ENCODE peak calls at places on chromosomes 16 and 17, in eight cellular contexts. N is GOT3; I is activated CD8-positive, alpha-beta T cell treated with anti-CD3 and anti-CD28 coated beads for 36 hours; S is skeletal muscle cell; T is MM.1S; F is cardiac muscle cell; M is HT-29; U is tibial nerve. K is an unnamed sample.

GRCh38 chr17:75832164-75832651 is 12.0 kb downstream of the UNC13D start:
- DNase-seq in F (no peak), U (peak; percentile 23), T (no peak), I (peak; percentile 85), N (no peak), S (no peak), M (no peak), K (no peak)

GRCh38 chr17:6425407-6425806 is 9.5 kb downstream of the AIPL1 start:
- DNase-seq in T (no peak), I (no peak), F (no peak), N (no peak), M (no peak), S (no peak), U (no peak), K (no peak)

GRCh38 chr16:22814330-22815105 is 556 bp downstream of the HS3ST2 start:
- DNase-seq in T (no peak), M (no peak), U (no peak), S (no peak), N (no peak), I (no peak), F (no peak), K (no peak)

GRCh38 chr17:56737741-56738161 is 96.0 kb downstream of the C17orf67 start:
- DNase-seq in T (no peak), U (no peak), S (peak; percentile 35), I (no peak), F (peak; percentile 45), N (no peak), M (no peak), K (no peak)

GRCh38 chr16:814974-815373 is 14.4 kb upstream of the GNG13 start:
- DNase-seq in T (no peak), M (no peak), I (no peak), S (peak; percentile 30), N (no peak), U (no peak), F (no peak), K (no peak)

GRCh38 chr17:78128616-78129384 is at the start of gene TMC6:
- DNase-seq in S (no peak), T (peak; percentile 91), I (peak; percentile 90), M (peak; percentile 90), N (no peak), U (no peak), F (no peak), K (peak; percentile 32)

GRCh38 chr16:83187404-83187803 is 560.6 kb downstream of the CDH13 start:
- DNase-seq in M (no peak), F (no peak), T (no peak), I (peak; percentile 40), U (no peak), N (no peak), S (peak; percentile 23), K (no peak)

GRCh38 chr17:79752175-79752574 is 21.4 kb downstream of the ENPP7 start:
- DNase-seq in F (no peak), S (no peak), U (no peak), T (no peak), I (peak; percentile 65), M (no peak), N (no peak), K (no peak)

GRCh38 chr17:1076299-1076981 is 79.5 kb downstream of the TIMM22 start:
- DNase-seq in M (no peak), U (no peak), S (no peak), F (peak; percentile 28), I (no peak), N (no peak), T (peak; percentile 91), K (no peak)

GRCh38 chr17:39640493-39641118 is 3.7 kb downstream of the STARD3 start:
- DNase-seq in F (no peak), I (peak; percentile 30), T (no peak), N (no peak), S (no peak), M (no peak), U (no peak), K (no peak)

GRCh38 chr16:66543541-66543940 is 6.4 kb downstream of the TK2 start:
- DNase-seq in T (no peak), S (no peak), U (no peak), N (no peak), I (no peak), M (no peak), F (no peak), K (no peak)

GRCh38 chr17:32161506-32162365 is 19.4 kb downstream of the RHOT1 start:
- DNase-seq in T (no peak), U (no peak), F (no peak), S (peak; percentile 54), I (no peak), N (no peak), M (peak; percentile 68), K (no peak)

GRCh38 chr16:85148959-85149358 is 36.7 kb upstream of the CIBAR2 start:
- DNase-seq in I (no peak), M (no peak), N (no peak), T (no peak), S (no peak), F (no peak), U (no peak), K (no peak)

GRCh38 chr17:50758989-50759544 is 8.3 kb downstream of the ANKRD40CL start:
- DNase-seq in F (peak; percentile 82), S (no peak), T (no peak), N (no peak), U (no peak), I (no peak), M (no peak), K (no peak)

GRCh38 chr16:3717235-3718018 is at the start of gene TRAP1:
- DNase-seq in S (peak; percentile 32), F (peak; percentile 92), M (peak; percentile 77), N (peak; percentile 62), U (peak; percentile 83), I (peak; percentile 91), T (peak; percentile 82), K (peak; percentile 80)

GRCh38 chr17:50608700-50609375 is 25.8 kb upstream of the ABCC3 start:
- DNase-seq in U (no peak), S (no peak), T (no peak), M (no peak), N (no peak), F (no peak), I (no peak), K (no peak)

GRCh38 chr16:79628501-79628975 is 28.0 kb upstream of the MAF start:
- DNase-seq in U (no peak), F (no peak), I (peak; percentile 87), T (peak; percentile 92), S (peak; percentile 25), M (no peak), N (no peak), K (no peak)

GRCh38 chr16:87677830-87678229 is 75.5 kb downstream of the JPH3 start:
- DNase-seq in F (no peak), T (no peak), M (no peak), S (no peak), N (no peak), U (no peak), I (no peak), K (no peak)

GRCh38 chr16:16021988-16022682 is 72.7 kb downstream of the ABCC1 start:
- DNase-seq in N (peak; percentile 81), M (peak; percentile 95), I (no peak), T (no peak), U (peak; percentile 90), F (peak; percentile 77), S (peak; percentile 81), K (no peak)

GRCh38 chr17:77840576-77841160 is 117.8 kb upstream of the TNRC6C start:
- DNase-seq in S (no peak), N (no peak), I (no peak), M (no peak), T (no peak), F (no peak), U (no peak), K (no peak)